ENCODE peak calls at places on chromosomes 6 and 20, in seven cellular contexts. One of them, this sample, is unnamed.

GRCh38 chr6:82691997-82692396 is 328.4 kb downstream of the TPBG start:
- DNase-seq in NCI-H82: no peak
- DNase-seq in CD4-positive, alpha-beta memory T cell: no peak
- DNase-seq in heart left ventricle: no peak
- DNase-seq in spleen: no peak
- DNase-seq in HS-5: no peak
- DNase-seq in SHP77: no peak
- DNase-seq in this sample: no peak

GRCh38 chr6:82330171-82330804 is 33.3 kb upstream of the TPBG start:
- DNase-seq in NCI-H82: no peak
- DNase-seq in CD4-positive, alpha-beta memory T cell: no peak
- DNase-seq in heart left ventricle: no peak
- DNase-seq in spleen: no peak
- DNase-seq in HS-5: no peak
- DNase-seq in SHP77: no peak
- DNase-seq in this sample: no peak

GRCh38 chr20:45306431-45306982 is at the start of gene RBPJL:
- DNase-seq in NCI-H82: peak
- DNase-seq in CD4-positive, alpha-beta memory T cell: no peak
- DNase-seq in heart left ventricle: no peak
- DNase-seq in spleen: peak
- DNase-seq in HS-5: no peak
- DNase-seq in SHP77: no peak
- DNase-seq in this sample: peak

GRCh38 chr20:62741191-62741676 is 32.6 kb downstream of the NTSR1 start:
- DNase-seq in NCI-H82: no peak
- DNase-seq in CD4-positive, alpha-beta memory T cell: peak
- DNase-seq in heart left ventricle: no peak
- DNase-seq in spleen: peak
- DNase-seq in HS-5: peak
- DNase-seq in SHP77: no peak
- DNase-seq in this sample: no peak

GRCh38 chr6:170433163-170434095 is 119.7 kb downstream of the PSMB1 start:
- DNase-seq in NCI-H82: peak
- DNase-seq in CD4-positive, alpha-beta memory T cell: no peak
- DNase-seq in heart left ventricle: no peak
- DNase-seq in spleen: no peak
- DNase-seq in HS-5: no peak
- DNase-seq in SHP77: no peak
- DNase-seq in this sample: no peak

GRCh38 chr6:42347456-42347855 is 104.3 kb downstream of the TRERF1 start:
- DNase-seq in NCI-H82: no peak
- DNase-seq in CD4-positive, alpha-beta memory T cell: no peak
- DNase-seq in heart left ventricle: no peak
- DNase-seq in spleen: no peak
- DNase-seq in HS-5: no peak
- DNase-seq in SHP77: no peak
- DNase-seq in this sample: no peak

GRCh38 chr6:170212956-170213636 is 77.8 kb downstream of the DLL1 start:
- DNase-seq in NCI-H82: no peak
- DNase-seq in CD4-positive, alpha-beta memory T cell: no peak
- DNase-seq in heart left ventricle: peak
- DNase-seq in spleen: peak
- DNase-seq in HS-5: no peak
- DNase-seq in SHP77: no peak
- DNase-seq in this sample: no peak

GRCh38 chr6:158536891-158537798 is 22.7 kb upstream of the TMEM181 start:
- DNase-seq in NCI-H82: peak
- DNase-seq in CD4-positive, alpha-beta memory T cell: peak
- DNase-seq in heart left ventricle: peak
- DNase-seq in spleen: no peak
- DNase-seq in HS-5: no peak
- DNase-seq in SHP77: peak
- DNase-seq in this sample: no peak

GRCh38 chr6:130116273-130116672 is 97.9 kb downstream of the L3MBTL3 start:
- DNase-seq in NCI-H82: no peak
- DNase-seq in CD4-positive, alpha-beta memory T cell: no peak
- DNase-seq in heart left ventricle: no peak
- DNase-seq in spleen: no peak
- DNase-seq in HS-5: no peak
- DNase-seq in SHP77: no peak
- DNase-seq in this sample: no peak

GRCh38 chr6:31538805-31539400 is 2.9 kb downstream of the DDX39B start:
- DNase-seq in NCI-H82: no peak
- DNase-seq in CD4-positive, alpha-beta memory T cell: peak
- DNase-seq in heart left ventricle: no peak
- DNase-seq in spleen: no peak
- DNase-seq in HS-5: no peak
- DNase-seq in SHP77: no peak
- DNase-seq in this sample: no peak

GRCh38 chr6:137202078-137202477 is 17.1 kb downstream of the IFNGR1 start:
- DNase-seq in NCI-H82: no peak
- DNase-seq in CD4-positive, alpha-beta memory T cell: no peak
- DNase-seq in heart left ventricle: peak
- DNase-seq in spleen: no peak
- DNase-seq in HS-5: no peak
- DNase-seq in SHP77: no peak
- DNase-seq in this sample: no peak

GRCh38 chr6:45422541-45423110 is 44.9 kb upstream of the SUPT3H start:
- DNase-seq in NCI-H82: peak
- DNase-seq in CD4-positive, alpha-beta memory T cell: peak
- DNase-seq in heart left ventricle: peak
- DNase-seq in spleen: peak
- DNase-seq in HS-5: no peak
- DNase-seq in SHP77: no peak
- DNase-seq in this sample: peak

GRCh38 chr6:69116658-69117057 is 481.6 kb downstream of the ADGRB3 start:
- DNase-seq in NCI-H82: no peak
- DNase-seq in CD4-positive, alpha-beta memory T cell: no peak
- DNase-seq in heart left ventricle: no peak
- DNase-seq in spleen: no peak
- DNase-seq in HS-5: no peak
- DNase-seq in SHP77: no peak
- DNase-seq in this sample: no peak

GRCh38 chr6:44401138-44401537 is 13.6 kb downstream of the CDC5L start:
- DNase-seq in NCI-H82: no peak
- DNase-seq in CD4-positive, alpha-beta memory T cell: no peak
- DNase-seq in heart left ventricle: no peak
- DNase-seq in spleen: no peak
- DNase-seq in HS-5: no peak
- DNase-seq in SHP77: no peak
- DNase-seq in this sample: no peak

GRCh38 chr6:133977983-133978895 is 25.2 kb downstream of the TBPL1 start:
- DNase-seq in NCI-H82: peak
- DNase-seq in CD4-positive, alpha-beta memory T cell: no peak
- DNase-seq in heart left ventricle: no peak
- DNase-seq in spleen: no peak
- DNase-seq in HS-5: peak
- DNase-seq in SHP77: no peak
- DNase-seq in this sample: no peak

GRCh38 chr6:74114428-74114827 is 418.4 kb downstream of the CD109 start:
- DNase-seq in NCI-H82: no peak
- DNase-seq in CD4-positive, alpha-beta memory T cell: no peak
- DNase-seq in heart left ventricle: no peak
- DNase-seq in spleen: no peak
- DNase-seq in HS-5: no peak
- DNase-seq in SHP77: no peak
- DNase-seq in this sample: no peak

GRCh38 chr6:43744490-43744889 is 25.5 kb upstream of the VEGFA start:
- DNase-seq in NCI-H82: no peak
- DNase-seq in CD4-positive, alpha-beta memory T cell: no peak
- DNase-seq in heart left ventricle: no peak
- DNase-seq in spleen: peak
- DNase-seq in HS-5: no peak
- DNase-seq in SHP77: no peak
- DNase-seq in this sample: no peak

GRCh38 chr6:140051521-140052455 is 677.3 kb upstream of the CITED2 start:
- DNase-seq in NCI-H82: no peak
- DNase-seq in CD4-positive, alpha-beta memory T cell: no peak
- DNase-seq in heart left ventricle: no peak
- DNase-seq in spleen: no peak
- DNase-seq in HS-5: peak
- DNase-seq in SHP77: no peak
- DNase-seq in this sample: no peak

GRCh38 chr6:109095821-109096084 is 446 bp downstream of the CEP57L1 start:
- DNase-seq in NCI-H82: no peak
- DNase-seq in CD4-positive, alpha-beta memory T cell: no peak
- DNase-seq in heart left ventricle: no peak
- DNase-seq in spleen: no peak
- DNase-seq in HS-5: no peak
- DNase-seq in SHP77: no peak
- DNase-seq in this sample: no peak

GRCh38 chr6:47180633-47181032 is 129.1 kb downstream of the TNFRSF21 start:
- DNase-seq in NCI-H82: no peak
- DNase-seq in CD4-positive, alpha-beta memory T cell: no peak
- DNase-seq in heart left ventricle: no peak
- DNase-seq in spleen: no peak
- DNase-seq in HS-5: no peak
- DNase-seq in SHP77: no peak
- DNase-seq in this sample: no peak

GRCh38 chr20:32153156-32153665 is 43.7 kb downstream of the TM9SF4 start:
- DNase-seq in NCI-H82: no peak
- DNase-seq in CD4-positive, alpha-beta memory T cell: no peak
- DNase-seq in heart left ventricle: no peak
- DNase-seq in spleen: peak
- DNase-seq in HS-5: no peak
- DNase-seq in SHP77: no peak
- DNase-seq in this sample: no peak

GRCh38 chr6:45959534-45960195 is 56.0 kb downstream of the CLIC5 start:
- DNase-seq in NCI-H82: peak
- DNase-seq in CD4-positive, alpha-beta memory T cell: no peak
- DNase-seq in heart left ventricle: no peak
- DNase-seq in spleen: no peak
- DNase-seq in HS-5: peak
- DNase-seq in SHP77: peak
- DNase-seq in this sample: no peak

GRCh38 chr6:41371461-41371991 is 36.1 kb downstream of the NCR2 start:
- DNase-seq in NCI-H82: peak
- DNase-seq in CD4-positive, alpha-beta memory T cell: no peak
- DNase-seq in heart left ventricle: peak
- DNase-seq in spleen: peak
- DNase-seq in HS-5: no peak
- DNase-seq in SHP77: no peak
- DNase-seq in this sample: no peak

GRCh38 chr20:59661621-59662020 is 57.3 kb downstream of the PHACTR3 start:
- DNase-seq in NCI-H82: no peak
- DNase-seq in CD4-positive, alpha-beta memory T cell: no peak
- DNase-seq in heart left ventricle: no peak
- DNase-seq in spleen: no peak
- DNase-seq in HS-5: no peak
- DNase-seq in SHP77: no peak
- DNase-seq in this sample: no peak

GRCh38 chr6:127415096-127415495 is 44.1 kb downstream of the KIAA0408 start:
- DNase-seq in NCI-H82: no peak
- DNase-seq in CD4-positive, alpha-beta memory T cell: no peak
- DNase-seq in heart left ventricle: no peak
- DNase-seq in spleen: no peak
- DNase-seq in HS-5: no peak
- DNase-seq in SHP77: no peak
- DNase-seq in this sample: no peak

GRCh38 chr6:18312368-18312767 is 48.0 kb upstream of the DEK start:
- DNase-seq in NCI-H82: peak
- DNase-seq in CD4-positive, alpha-beta memory T cell: no peak
- DNase-seq in heart left ventricle: no peak
- DNase-seq in spleen: no peak
- DNase-seq in HS-5: no peak
- DNase-seq in SHP77: no peak
- DNase-seq in this sample: no peak

GRCh38 chr6:7129784-7130569 is 22.2 kb downstream of the RREB1 start:
- DNase-seq in NCI-H82: peak
- DNase-seq in CD4-positive, alpha-beta memory T cell: no peak
- DNase-seq in heart left ventricle: no peak
- DNase-seq in spleen: peak
- DNase-seq in HS-5: no peak
- DNase-seq in SHP77: peak
- DNase-seq in this sample: no peak

GRCh38 chr6:11614534-11615213 is 77.1 kb downstream of the TMEM170B start:
- DNase-seq in NCI-H82: no peak
- DNase-seq in CD4-positive, alpha-beta memory T cell: no peak
- DNase-seq in heart left ventricle: no peak
- DNase-seq in spleen: no peak
- DNase-seq in HS-5: no peak
- DNase-seq in SHP77: no peak
- DNase-seq in this sample: no peak

GRCh38 chr6:35036059-35036827 is 104.9 kb downstream of the TCP11 start:
- DNase-seq in NCI-H82: no peak
- DNase-seq in CD4-positive, alpha-beta memory T cell: no peak
- DNase-seq in heart left ventricle: no peak
- DNase-seq in spleen: no peak
- DNase-seq in HS-5: no peak
- DNase-seq in SHP77: no peak
- DNase-seq in this sample: no peak

GRCh38 chr6:144062757-144063156 is 32.6 kb downstream of the SF3B5 start:
- DNase-seq in NCI-H82: no peak
- DNase-seq in CD4-positive, alpha-beta memory T cell: no peak
- DNase-seq in heart left ventricle: no peak
- DNase-seq in spleen: no peak
- DNase-seq in HS-5: no peak
- DNase-seq in SHP77: no peak
- DNase-seq in this sample: no peak

GRCh38 chr6:95978230-95978629 is 37.5 kb upstream of the FUT9 start:
- DNase-seq in NCI-H82: no peak
- DNase-seq in CD4-positive, alpha-beta memory T cell: no peak
- DNase-seq in heart left ventricle: no peak
- DNase-seq in spleen: no peak
- DNase-seq in HS-5: no peak
- DNase-seq in SHP77: no peak
- DNase-seq in this sample: no peak

GRCh38 chr6:159107451-159108260 is 61.5 kb upstream of the FNDC1 start:
- DNase-seq in NCI-H82: no peak
- DNase-seq in CD4-positive, alpha-beta memory T cell: peak
- DNase-seq in heart left ventricle: no peak
- DNase-seq in spleen: peak
- DNase-seq in HS-5: no peak
- DNase-seq in SHP77: no peak
- DNase-seq in this sample: peak

GRCh38 chr20:54470697-54471096 is 4.7 kb upstream of the DOK5 start:
- DNase-seq in NCI-H82: no peak
- DNase-seq in CD4-positive, alpha-beta memory T cell: no peak
- DNase-seq in heart left ventricle: no peak
- DNase-seq in spleen: no peak
- DNase-seq in HS-5: no peak
- DNase-seq in SHP77: no peak
- DNase-seq in this sample: no peak